ENCODE peak calls at places on chromosomes 7 and 10, in seven cellular contexts. U, W, E, C, Y, J and R are unnamed samples.

GRCh38 chr7:50481867-50482266 is 31.7 kb upstream of the FIGNL1 start:
- DNase-seq in E (no peak), U (no peak), Y (no peak), W (no peak), J (no peak), C (no peak), R (no peak)

GRCh38 chr10:34759161-34759836 is 55.8 kb downstream of the PARD3 start:
- DNase-seq in Y (peak; percentile 21), W (no peak), C (no peak), E (no peak), U (no peak), J (no peak), R (no peak)

GRCh38 chr7:141679014-141679413 is 23.0 kb downstream of the DENND11 start:
- DNase-seq in Y (no peak), C (no peak), W (no peak), E (no peak), J (no peak), U (no peak), R (no peak)

GRCh38 chr7:32336726-32337125 is 153.5 kb downstream of the LSM5 start:
- DNase-seq in U (no peak), Y (no peak), E (no peak), J (no peak), W (no peak), C (no peak), R (no peak)

GRCh38 chr10:5584895-5585516 is 60.2 kb downstream of the CALML3 start:
- DNase-seq in C (no peak), Y (peak; percentile 100), E (peak; percentile 94), J (peak; percentile 81), U (peak; percentile 86), W (peak; percentile 49), R (no peak)

GRCh38 chr10:122293156-122293978 is 22.3 kb downstream of the BTBD16 start:
- DNase-seq in C (no peak), W (no peak), U (no peak), J (no peak), E (no peak), Y (peak; percentile 81), R (no peak)

GRCh38 chr7:107014381-107015023 is 30.0 kb upstream of the PRKAR2B start:
- DNase-seq in Y (no peak), C (no peak), E (no peak), J (no peak), W (peak; percentile 36), U (peak; percentile 26), R (no peak)

GRCh38 chr7:95404316-95404715 is 8.1 kb upstream of the PON3 start:
- DNase-seq in W (no peak), Y (no peak), C (no peak), J (no peak), E (no peak), U (peak; percentile 1), R (no peak)

GRCh38 chr7:407706-408539 is 111.7 kb downstream of the PDGFA start:
- DNase-seq in W (no peak), J (no peak), C (no peak), Y (no peak), E (no peak), U (no peak), R (no peak)

GRCh38 chr10:90930070-90930837 is 9.4 kb upstream of the ANKRD1 start:
- DNase-seq in W (peak; percentile 58), E (peak; percentile 95), Y (no peak), J (peak; percentile 69), U (peak; percentile 75), C (no peak), R (peak; percentile 27)

GRCh38 chr7:128152721-128153120 is 88.4 kb upstream of the LEP start:
- DNase-seq in C (peak; percentile 29), Y (no peak), W (no peak), J (no peak), U (no peak), E (no peak), R (no peak)

GRCh38 chr7:134720091-134720935 is 59.1 kb upstream of the CALD1 start:
- DNase-seq in C (no peak), Y (no peak), U (peak; percentile 72), J (peak; percentile 93), E (no peak), W (no peak), R (no peak)

GRCh38 chr7:22559829-22560489 is 60.0 kb upstream of the STEAP1B start:
- DNase-seq in U (peak; percentile 86), J (peak; percentile 86), Y (peak; percentile 91), E (peak; percentile 93), C (peak; percentile 73), W (peak; percentile 82), R (peak; percentile 47)

GRCh38 chr7:104231054-104232046 is 23.5 kb upstream of the ORC5 start:
- DNase-seq in E (peak; percentile 75), J (peak; percentile 58), C (peak; percentile 68), U (peak; percentile 58), W (peak; percentile 72), Y (peak; percentile 72), R (peak; percentile 59)

GRCh38 chr10:32103721-32104120 is 47.5 kb upstream of the KIF5B start:
- DNase-seq in C (no peak), E (no peak), W (no peak), Y (no peak), J (no peak), U (no peak), R (peak; percentile 31)

GRCh38 chr10:75220258-75220657 is 9.7 kb downstream of the VDAC2 start:
- DNase-seq in Y (peak; percentile 81), J (no peak), C (no peak), E (no peak), U (no peak), W (no peak), R (no peak)

GRCh38 chr10:77601488-77601887 is 36.1 kb downstream of the KCNMA1 start:
- DNase-seq in E (no peak), U (peak; percentile 35), W (no peak), J (peak; percentile 63), C (no peak), Y (no peak), R (no peak)

GRCh38 chr7:83588602-83589240 is 60.2 kb downstream of the SEMA3E start:
- DNase-seq in E (no peak), Y (no peak), C (no peak), J (no peak), U (no peak), W (no peak), R (no peak)

GRCh38 chr10:102120142-102120986 is at the start of gene LDB1:
- DNase-seq in W (peak; percentile 81), J (peak; percentile 91), C (peak; percentile 85), E (peak; percentile 92), Y (peak; percentile 77), U (peak; percentile 77), R (peak; percentile 90)

GRCh38 chr10:105112862-105113261 is 471.8 kb downstream of the SORCS3 start:
- DNase-seq in J (no peak), C (no peak), U (no peak), Y (no peak), E (no peak), W (no peak), R (no peak)

GRCh38 chr10:30813872-30814471 is 184.4 kb upstream of the LYZL2 start:
- DNase-seq in J (peak; percentile 76), Y (no peak), U (peak; percentile 85), C (no peak), E (no peak), W (no peak), R (no peak)

GRCh38 chr10:111261066-111261465 is 184.2 kb downstream of the ADRA2A start:
- DNase-seq in C (no peak), W (no peak), E (peak; percentile 30), J (peak; percentile 28), U (no peak), Y (no peak), R (no peak)

GRCh38 chr10:114352653-114353298 is 51.5 kb downstream of the AFAP1L2 start:
- DNase-seq in J (no peak), E (no peak), Y (no peak), U (no peak), C (no peak), W (no peak), R (no peak)
- H2BK120ac ChIP-seq in J (no peak overlapping the region), E (no peak overlapping the region), Y (no peak overlapping the region), U (no peak overlapping the region), C (no peak overlapping the region), W (no peak overlapping the region), R (no peak overlapping the region)

DNA sequence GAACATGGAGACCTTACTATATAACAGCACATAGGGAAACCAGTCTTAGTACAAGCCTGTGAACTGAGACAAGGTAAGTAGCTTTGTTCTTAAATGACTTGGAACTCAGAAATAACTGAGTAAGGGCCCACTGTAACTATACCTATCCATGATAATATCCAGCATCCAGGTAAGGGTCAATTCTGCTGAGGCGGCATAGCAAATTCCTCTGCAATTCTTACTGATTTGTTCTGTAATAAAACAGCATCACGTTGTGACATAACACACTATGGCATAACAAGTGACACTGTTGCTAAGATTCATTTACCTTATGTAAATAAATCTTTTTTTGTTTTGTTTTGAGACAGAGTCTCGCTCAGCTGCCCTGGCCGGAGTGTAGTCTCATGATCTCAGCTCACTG is 97.4 kb downstream of the JMJD1C start:
- DNase-seq in C (no peak), J (no peak), U (no peak), Y (no peak), E (no peak), W (no peak), R (no peak)
- H3K4ac ChIP-seq in C (no peak overlapping the region), J (no peak overlapping the region), U (no peak overlapping the region), Y (no peak overlapping the region), E (no peak overlapping the region), W (no peak overlapping the region), R (no peak overlapping the region)

GRCh38 chr7:26008428-26008827 is 143.6 kb upstream of the NFE2L3 start:
- DNase-seq in W (no peak), E (no peak), Y (no peak), J (no peak), C (no peak), U (no peak), R (no peak)

GRCh38 chr7:26005683-26006410 is 146.2 kb upstream of the NFE2L3 start:
- DNase-seq in J (no peak), U (no peak), W (no peak), C (no peak), Y (peak; percentile 83), E (no peak), R (no peak)

GRCh38 chr7:26006421-26006820 is 145.6 kb upstream of the NFE2L3 start:
- DNase-seq in W (no peak), Y (peak; percentile 70), E (no peak), J (no peak), C (no peak), U (no peak), R (no peak)

GRCh38 chr7:26011039-26011696 is 140.8 kb upstream of the NFE2L3 start:
- DNase-seq in U (no peak), Y (no peak), W (no peak), E (no peak), C (no peak), J (no peak), R (no peak)

GRCh38 chr7:26007510-26007909 is 144.5 kb upstream of the NFE2L3 start:
- DNase-seq in E (no peak), C (no peak), Y (peak; percentile 3), W (no peak), J (no peak), U (no peak), R (no peak)
- H3K23ac ChIP-seq in E (no peak overlapping the region), C (no peak overlapping the region), Y (no peak overlapping the region), W (no peak overlapping the region), J (no peak overlapping the region), U (no peak overlapping the region), R (no peak overlapping the region)

DNA sequence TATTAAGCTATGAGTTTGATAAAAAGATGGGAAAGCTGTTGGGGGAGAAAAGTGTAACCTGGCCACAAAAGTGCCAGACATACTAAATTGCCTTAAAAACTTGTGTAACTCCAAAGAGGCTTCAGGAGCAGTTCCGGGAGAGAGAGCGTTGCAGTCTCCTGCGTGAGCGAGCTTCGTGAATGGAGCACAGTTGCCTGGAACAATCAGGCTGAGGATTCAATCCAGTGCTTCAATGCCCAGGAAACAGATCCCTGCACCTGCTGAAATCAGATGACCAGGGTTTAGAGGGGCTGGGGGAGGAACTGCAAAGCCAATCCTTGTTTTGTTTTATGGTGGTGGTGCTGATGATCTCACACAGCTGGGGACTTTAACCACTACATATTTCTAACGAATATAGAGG is 398.2 kb downstream of the DPP6 start:
- DNase-seq in E (no peak), J (no peak), Y (no peak), W (no peak), U (no peak), C (no peak), R (no peak)
- H2BK120ac ChIP-seq in E (no peak overlapping the region), J (no peak overlapping the region), Y (no peak overlapping the region), W (no peak overlapping the region), U (no peak overlapping the region), C (no peak overlapping the region), R (no peak overlapping the region)